ENCODE peak calls at places on chromosome 20, in five cellular contexts. W, D, N, E and K are unnamed samples.

GRCh38 chr20:3276400-3277015 is 37.5 kb upstream of the SLC4A11 start:
- DNase-seq in W (peak; percentile 68), D (no peak), N (no peak), E (peak; percentile 56), K (no peak)

GRCh38 chr20:6036213-6036612 is 17.6 kb downstream of the LRRN4 start:
- DNase-seq in W (no peak), D (no peak), N (no peak), E (no peak), K (no peak)

GRCh38 chr20:39903806-39904205 is 785.2 kb downstream of the MAFB start:
- DNase-seq in W (no peak), D (no peak), N (no peak), E (no peak), K (no peak)

GRCh38 chr20:53569606-53570307 is 23.9 kb downstream of the ZNF217 start:
- DNase-seq in W (no peak), D (no peak), N (no peak), E (no peak), K (no peak)

GRCh38 chr20:2794202-2794748 is 6.2 kb downstream of the CPXM1 start:
- DNase-seq in W (no peak), D (no peak), N (no peak), E (no peak), K (no peak)

GRCh38 chr20:38863024-38863851 is 57.7 kb downstream of the PPP1R16B start:
- DNase-seq in W (no peak), D (peak; percentile 75), N (peak; percentile 40), E (peak; percentile 48), K (peak; percentile 57)

GRCh38 chr20:60295214-60295613 is 337.0 kb downstream of the CDH26 start:
- DNase-seq in W (no peak), D (no peak), N (no peak), E (no peak), K (no peak)

GRCh38 chr20:11387189-11387754 is 530.4 kb upstream of the BTBD3 start:
- DNase-seq in W (no peak), D (no peak), N (no peak), E (no peak), K (no peak)

GRCh38 chr20:49230575-49231211 is 11.5 kb downstream of the DDX27 start:
- DNase-seq in W (no peak), D (no peak), N (no peak), E (no peak), K (no peak)

GRCh38 chr20:49386848-49387605 is 95.4 kb downstream of the KCNB1 start:
- DNase-seq in W (no peak), D (no peak), N (no peak), E (no peak), K (no peak)

GRCh38 chr20:50379049-50379990 is 130.9 kb upstream of the PTPN1 start:
- DNase-seq in W (no peak), D (no peak), N (no peak), E (no peak), K (no peak)

GRCh38 chr20:62393830-62394229 is 6.9 kb downstream of the RPS21 start:
- DNase-seq in W (no peak), D (no peak), N (no peak), E (no peak), K (no peak)

GRCh38 chr20:61925555-61926252 is 140.0 kb downstream of the TAF4 start:
- DNase-seq in W (no peak), D (no peak), N (no peak), E (peak; percentile 46), K (no peak)

GRCh38 chr20:46973801-46974200 is 79.2 kb downstream of the EYA2 start:
- DNase-seq in W (no peak), D (no peak), N (no peak), E (no peak), K (no peak)

GRCh38 chr20:46977909-46978588 is 83.4 kb downstream of the EYA2 start:
- DNase-seq in W (no peak), D (no peak), N (no peak), E (no peak), K (no peak)

GRCh38 chr20:46975976-46976375 is 81.3 kb downstream of the EYA2 start:
- DNase-seq in W (no peak), D (no peak), N (no peak), E (no peak), K (no peak)

GRCh38 chr20:46977204-46977603 is 82.6 kb downstream of the EYA2 start:
- DNase-seq in W (no peak), D (no peak), N (no peak), E (no peak), K (no peak)

DNA sequence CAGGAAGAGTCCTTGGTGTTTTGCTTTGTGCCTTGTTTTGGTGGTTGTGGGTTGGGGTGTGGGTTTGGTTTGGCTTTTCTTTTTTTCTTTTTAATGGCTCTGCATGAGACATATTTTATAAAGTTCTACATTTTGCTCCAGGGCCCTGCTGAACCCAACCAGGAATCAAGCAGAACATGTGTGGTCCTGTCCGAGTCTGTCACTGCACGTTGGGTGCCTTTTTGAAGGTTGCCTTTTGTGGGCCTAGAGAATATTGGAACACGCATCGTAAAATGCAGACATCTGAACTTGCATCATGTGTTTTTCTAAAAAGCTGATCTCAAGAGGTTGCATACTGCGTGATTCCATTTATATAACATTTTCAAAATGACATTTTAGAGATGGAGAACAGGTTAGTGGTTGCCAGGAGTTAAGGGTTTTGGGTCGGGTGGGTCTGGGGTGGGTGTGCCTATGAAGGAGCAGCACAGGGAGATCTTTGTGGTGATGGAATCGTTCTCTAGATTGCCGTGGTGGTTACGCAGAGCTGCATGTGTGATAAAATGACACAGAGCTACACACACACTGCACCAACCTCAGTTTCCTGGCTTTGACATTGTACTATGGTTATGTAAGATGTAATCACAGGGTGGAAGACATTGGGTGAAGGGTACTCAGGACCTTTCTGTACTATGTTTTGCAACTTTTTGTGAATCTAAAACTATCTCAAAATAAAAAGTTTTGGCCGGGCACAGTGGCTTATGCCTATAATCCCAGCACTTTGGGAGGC is 80.2 kb downstream of the EYA2 start:
- DNase-seq in W (no peak), D (no peak), N (no peak), E (no peak), K (no peak)
- TF ChIP-seq TAF1 in W (no peak), D (no peak), N (no peak), E (no peak), K (no peak)

GRCh38 chr20:57392512-57393271 is 1.5 kb downstream of the RBM38 start:
- DNase-seq in W (no peak), D (no peak), N (no peak), E (peak; percentile 37), K (no peak)
- TF ChIP-seq POLR2A in W (no peak), D (peak; percentile 71), N (no peak), E (no peak), K (no peak)

DNA sequence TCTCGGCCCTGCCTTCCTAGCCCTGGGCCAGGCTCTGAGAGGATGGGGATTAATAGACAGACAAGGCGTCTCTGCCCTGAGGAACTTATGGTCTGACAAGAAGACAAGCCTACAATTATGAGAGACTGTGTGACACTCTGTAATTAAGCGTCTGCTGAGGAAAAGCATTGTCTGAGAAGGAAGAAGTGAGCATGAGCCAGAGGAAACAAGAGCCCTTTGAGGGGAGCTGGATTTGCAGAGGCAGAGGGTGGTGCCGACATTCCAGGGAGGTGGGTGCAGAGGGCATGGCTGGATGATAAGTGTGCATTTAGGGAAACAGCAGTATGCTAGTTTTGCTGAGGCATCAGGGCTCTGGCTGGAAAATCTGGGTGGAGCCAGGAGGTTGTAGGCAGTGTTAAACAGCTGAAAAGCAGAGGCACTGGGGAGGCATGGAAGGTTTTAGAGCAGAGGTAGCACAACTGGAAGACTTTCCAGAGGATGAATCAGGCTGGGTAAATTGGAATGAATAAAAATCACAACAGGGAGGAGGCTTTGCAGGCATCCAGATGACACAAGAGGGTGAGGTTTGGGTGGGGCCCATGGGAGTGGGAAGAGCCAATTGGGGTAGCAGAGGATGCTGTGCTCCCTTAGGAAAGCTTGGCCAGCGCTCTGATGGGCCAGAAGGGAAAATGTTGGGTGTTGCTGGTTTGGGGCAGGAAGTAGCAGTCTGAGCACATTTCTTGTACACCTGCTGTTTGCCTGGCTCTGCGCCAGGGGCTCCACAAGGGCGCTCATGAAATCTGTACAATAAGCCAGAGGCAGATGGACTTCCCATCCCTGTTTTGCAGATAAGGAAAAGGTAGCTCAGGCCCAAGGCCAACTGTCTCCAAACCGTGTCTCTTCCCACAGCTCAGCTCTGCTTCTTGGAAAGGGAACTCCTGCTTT is 74.0 kb upstream of the MYL9 start:
- DNase-seq in W (no peak), D (no peak), N (peak; percentile 41), E (no peak), K (no peak)
- TF ChIP-seq POLR2AphosphoS5 in W (no peak), D (peak; percentile 54), N (no peak), E (no peak), K (no peak)

GRCh38 chr20:42155586-42155985 is 537.4 kb upstream of the CHD6 start:
- DNase-seq in W (no peak), D (no peak), N (no peak), E (no peak), K (no peak)

GRCh38 chr20:42159794-42160193 is 541.6 kb upstream of the CHD6 start:
- DNase-seq in W (no peak), D (no peak), N (no peak), E (no peak), K (no peak)

GRCh38 chr20:42161228-42161829 is 543.2 kb upstream of the CHD6 start:
- DNase-seq in W (no peak), D (no peak), N (no peak), E (no peak), K (no peak)
- TF ChIP-seq TAF1 in W (no peak), D (no peak), N (no peak), E (no peak), K (no peak)

GRCh38 chr20:25624500-25624939 is 706 bp upstream of the NANP start:
- DNase-seq in W (no peak), D (peak; percentile 4), N (no peak), E (no peak), K (no peak)

GRCh38 chr20:25623225-25623735 is 534 bp downstream of the NANP start:
- DNase-seq in W (peak; percentile 64), D (peak; percentile 5), N (no peak), E (peak; percentile 33), K (peak; percentile 35)

GRCh38 chr20:25622049-25622448 is 1.8 kb downstream of the NANP start:
- DNase-seq in W (no peak), D (no peak), N (no peak), E (no peak), K (no peak)

GRCh38 chr20:25622450-25623224 is 1.2 kb downstream of the NANP start:
- DNase-seq in W (peak; percentile 20), D (no peak), N (no peak), E (no peak), K (no peak)

DNA sequence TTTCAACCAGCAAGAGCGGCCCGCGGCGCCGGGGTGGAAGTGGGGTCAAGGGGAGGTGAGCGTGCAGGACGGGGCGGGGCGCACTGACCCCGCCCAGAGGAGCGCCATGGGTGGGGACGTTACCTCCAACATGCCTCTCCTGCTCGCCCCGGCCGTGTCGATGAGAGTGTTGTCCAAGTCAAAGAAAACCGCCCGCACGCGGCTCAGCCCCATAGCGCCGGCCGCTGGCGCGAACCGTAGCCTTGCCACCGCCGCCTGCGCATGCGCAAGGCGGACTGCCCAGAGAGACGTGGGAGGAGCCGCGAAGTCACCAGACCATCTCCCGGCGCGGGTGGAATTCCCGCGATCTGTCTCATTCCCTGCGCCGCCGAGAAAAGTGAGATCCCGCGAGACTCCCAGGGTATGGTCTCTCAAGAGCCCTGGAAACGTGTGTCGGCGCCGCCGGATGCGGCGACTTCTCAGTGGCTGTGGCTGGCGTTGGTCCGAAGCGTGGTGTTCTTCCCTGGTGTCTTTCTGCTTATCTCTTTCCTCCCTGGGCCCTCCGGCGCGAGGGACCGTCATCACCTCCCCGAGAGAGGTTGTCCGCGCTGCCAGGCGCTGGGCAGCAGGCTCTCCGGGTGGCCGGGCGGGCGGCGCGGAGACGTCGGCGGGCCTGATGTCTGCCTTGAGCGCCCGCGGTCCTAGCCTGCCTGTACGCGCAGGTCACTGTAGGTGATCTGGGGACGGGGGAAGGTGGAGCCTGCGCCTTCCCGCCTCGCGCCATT is at the start of gene NANP:
- DNase-seq in W (peak; percentile 100), D (peak; percentile 86), N (peak; percentile 90), E (peak; percentile 90), K (peak; percentile 91)
- TF ChIP-seq POLR2A in W (peak; percentile 98), D (peak; percentile 86), N (peak; percentile 96), E (peak; percentile 92), K (peak; percentile 93)

GRCh38 chr20:1336699-1337387 is 7.9 kb upstream of the SDCBP2 start:
- DNase-seq in W (no peak), D (no peak), N (no peak), E (no peak), K (no peak)
- TF ChIP-seq POLR2AphosphoS5 in W (no peak), D (no peak), N (no peak), E (no peak), K (no peak)